ENCODE peak calls at places on chromosomes 6 and 20, in seven cellular contexts. S is stimulated activated CD8-positive, alpha-beta memory T cell treated with anti-CD3 and anti-CD28 coated beads, Interleukin-7, amount 100 ng/mL, for 1 hour; K is activated naive CD4-positive, alpha-beta T cell; M is hepatocyte; F is GM03348; Q is AG20443; O is ovary. C is an unnamed sample.

GRCh38 chr6:43717389-43717788 is 29.8 kb upstream of the MRPS18A start:
- DNase-seq in S (no peak), K (no peak), M (no peak), F (no peak), Q (no peak), O (no peak), C (no peak)

GRCh38 chr6:37103169-37104039 is 66.5 kb upstream of the PIM1 start:
- DNase-seq in S (no peak), K (no peak), M (peak; percentile 92), F (peak; percentile 40), Q (peak; percentile 51), O (peak; percentile 38), C (peak; percentile 62)

GRCh38 chr6:150631283-150631981 is 31.7 kb downstream of the PLEKHG1 start:
- DNase-seq in S (no peak), K (no peak), M (no peak), F (no peak), Q (no peak), O (no peak), C (no peak)

GRCh38 chr6:36874016-36874442 is 574 bp downstream of the PPIL1 start:
- DNase-seq in S (no peak), K (no peak), M (no peak), F (no peak), Q (no peak), O (no peak), C (no peak)

GRCh38 chr6:16674666-16675392 is 86.4 kb downstream of the ATXN1 start:
- DNase-seq in S (no peak), K (no peak), M (no peak), F (peak; percentile 41), Q (peak; percentile 53), O (no peak), C (no peak)

GRCh38 chr20:38840894-38841470 is 35.5 kb downstream of the PPP1R16B start:
- DNase-seq in S (no peak), K (no peak), M (no peak), F (no peak), Q (no peak), O (no peak), C (no peak)

GRCh38 chr6:134937426-134937825 is 12.5 kb downstream of the ALDH8A1 start:
- DNase-seq in S (no peak), K (no peak), M (no peak), F (peak; percentile 36), Q (peak; percentile 34), O (no peak), C (no peak)

GRCh38 chr6:151098166-151098565 is 141.6 kb upstream of the AKAP12 start:
- DNase-seq in S (no peak), K (no peak), M (no peak), F (no peak), Q (no peak), O (no peak), C (no peak)

GRCh38 chr20:58244517-58245030 is 16.1 kb upstream of the ANKRD60 start:
- DNase-seq in S (no peak), K (no peak), M (no peak), F (no peak), Q (no peak), O (no peak), C (no peak)

GRCh38 chr20:51493346-51493791 is 49.1 kb downstream of the NFATC2 start:
- DNase-seq in S (no peak), K (no peak), M (no peak), F (no peak), Q (no peak), O (no peak), C (no peak)

GRCh38 chr6:51016489-51016888 is 197.8 kb downstream of the TFAP2B start:
- DNase-seq in S (no peak), K (no peak), M (no peak), F (no peak), Q (no peak), O (no peak), C (no peak)

GRCh38 chr6:84449220-84449619 is 221.8 kb upstream of the CEP162 start:
- DNase-seq in S (no peak), K (no peak), M (peak; percentile 16), F (no peak), Q (no peak), O (no peak), C (no peak)

GRCh38 chr6:64553414-64553813 is 917.8 kb downstream of the PHF3 start:
- DNase-seq in S (no peak), K (no peak), M (no peak), F (no peak), Q (no peak), O (no peak), C (peak; percentile 65)

GRCh38 chr6:2875840-2876207 is 27.3 kb downstream of the SERPINB9 start:
- DNase-seq in S (no peak), K (no peak), M (no peak), F (peak; percentile 43), Q (peak; percentile 40), O (no peak), C (peak; percentile 15)

GRCh38 chr6:72873438-72873837 is 251.6 kb downstream of the KCNQ5 start:
- DNase-seq in S (no peak), K (no peak), M (no peak), F (no peak), Q (no peak), O (no peak), C (no peak)

GRCh38 chr20:49999329-49999728 is 16.5 kb downstream of the SNAI1 start:
- DNase-seq in S (no peak), K (no peak), M (no peak), F (no peak), Q (no peak), O (no peak), C (no peak)

GRCh38 chr6:1608222-1608975 is 1.3 kb upstream of the FOXC1 start:
- DNase-seq in S (no peak), K (no peak), M (peak; percentile 14), F (no peak), Q (no peak), O (no peak), C (no peak)

GRCh38 chr6:129621252-129621651 is 88.7 kb downstream of the ARHGAP18 start:
- DNase-seq in S (no peak), K (no peak), M (no peak), F (no peak), Q (no peak), O (no peak), C (no peak)

GRCh38 chr20:58810116-58810878 is 40.4 kb downstream of the GNAS-AS1 start:
- DNase-seq in S (no peak), K (no peak), M (no peak), F (peak; percentile 29), Q (no peak), O (no peak), C (no peak)